ENCODE peak calls at places on chromosomes 5 and 9, in five cellular contexts. K, F, D, P and E are unnamed samples.

GRCh38 chr9:93645921-93646639 is 69.7 kb downstream of the PHF2 start:
- DNase-seq in D (no peak), P (no peak), F (peak; percentile 6), K (no peak), E (no peak)

GRCh38 chr5:54264574-54264973 is 45.8 kb downstream of the ARL15 start:
- DNase-seq in D (no peak), K (no peak), F (no peak), P (no peak), E (no peak)

GRCh38 chr5:137995077-137995746 is 37.7 kb downstream of the FAM13B start:
- DNase-seq in K (peak; percentile 73), P (no peak), F (no peak), D (no peak), E (peak; percentile 63)

GRCh38 chr5:58871648-58872242 is 288.9 kb downstream of the RAB3C start:
- DNase-seq in K (peak; percentile 62), D (peak; percentile 11), F (peak; percentile 52), P (no peak), E (peak; percentile 16)

GRCh38 chr9:69027355-69028097 is 8.0 kb upstream of the FXN start:
- DNase-seq in D (no peak), K (peak; percentile 68), F (peak; percentile 33), P (no peak), E (no peak)

GRCh38 chr9:35520404-35520790 is 30.5 kb downstream of the RUSC2 start:
- DNase-seq in K (no peak), F (no peak), P (no peak), D (no peak), E (no peak)

GRCh38 chr5:112109331-112109993 is 309.6 kb downstream of the EPB41L4A start:
- DNase-seq in D (peak; percentile 76), F (peak; percentile 57), K (peak; percentile 74), P (peak; percentile 11), E (peak; percentile 53)

GRCh38 chr9:72680593-72681317 is 159.3 kb downstream of the TMC1 start:
- DNase-seq in D (no peak), F (no peak), K (no peak), P (no peak), E (no peak)

GRCh38 chr5:150075806-150076205 is 10.5 kb downstream of the CSF1R start:
- DNase-seq in F (no peak), K (no peak), P (no peak), D (no peak), E (no peak)

GRCh38 chr5:66814146-66814991 is 218.2 kb downstream of the MAST4 start:
- DNase-seq in D (no peak), K (peak; percentile 76), P (no peak), F (peak; percentile 59), E (peak; percentile 49)

GRCh38 chr9:92947268-92948031 is at the start of gene FGD3:
- DNase-seq in F (peak; percentile 64), D (no peak), K (no peak), P (peak; percentile 48), E (no peak)

GRCh38 chr9:123216387-123216786 is 52.0 kb downstream of the STRBP start:
- DNase-seq in K (no peak), D (no peak), F (no peak), P (no peak), E (no peak)

GRCh38 chr9:76297721-76298239 is 96.4 kb downstream of the RFK start:
- DNase-seq in P (peak; percentile 25), K (peak; percentile 45), D (peak; percentile 14), F (no peak), E (no peak)

GRCh38 chr9:2874001-2874750 is 30.3 kb upstream of the PUM3 start:
- DNase-seq in F (no peak), P (no peak), D (peak; percentile 31), K (peak; percentile 36), E (peak; percentile 9)

GRCh38 chr9:113929634-113930092 is 53.6 kb downstream of the ZNF618 start:
- DNase-seq in P (no peak), F (no peak), K (peak; percentile 87), D (peak; percentile 17), E (peak; percentile 23)

GRCh38 chr9:34178698-34179527 is at the start of gene UBAP1:
- DNase-seq in D (peak; percentile 86), F (peak; percentile 97), P (peak; percentile 95), K (peak; percentile 98), E (peak; percentile 94)
- TF ChIP-seq CTCF in D (peak; percentile 5), F (no peak), P (no peak), K (no peak), E (no peak)

GRCh38 chr9:136609160-136609475 is 53.6 kb upstream of the EGFL7 start:
- DNase-seq in P (no peak), F (no peak), D (no peak), K (no peak), E (no peak)
- H3K4me3 ChIP-seq in P (no peak overlapping the region), F (no peak overlapping the region), D (no peak overlapping the region), K (no peak overlapping the region), E (no peak overlapping the region)

DNA sequence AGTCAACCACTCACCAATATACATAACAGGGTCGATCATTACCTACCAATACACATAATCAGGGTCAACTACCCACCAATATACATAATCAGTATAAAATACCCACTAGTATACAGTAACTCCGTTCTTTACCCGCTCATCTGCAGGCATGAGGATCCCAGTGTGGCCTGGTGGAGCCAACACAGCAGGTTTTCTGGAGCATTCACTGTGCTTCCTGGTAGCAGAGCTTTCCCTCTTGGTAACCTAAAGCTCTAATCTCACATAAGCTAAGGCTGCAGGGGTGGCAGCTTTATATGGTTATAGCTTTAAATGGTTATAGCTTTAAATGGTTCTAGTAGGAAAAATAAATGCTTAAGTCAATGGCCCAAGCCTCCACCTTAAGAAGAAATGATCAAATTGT is 11.9 kb downstream of the LCN1 start:
- DNase-seq in F (no peak), D (no peak), P (no peak), K (no peak), E (no peak)
- TF ChIP-seq CTCF in F (no peak), D (no peak), P (no peak), K (no peak), E (no peak)

DNA sequence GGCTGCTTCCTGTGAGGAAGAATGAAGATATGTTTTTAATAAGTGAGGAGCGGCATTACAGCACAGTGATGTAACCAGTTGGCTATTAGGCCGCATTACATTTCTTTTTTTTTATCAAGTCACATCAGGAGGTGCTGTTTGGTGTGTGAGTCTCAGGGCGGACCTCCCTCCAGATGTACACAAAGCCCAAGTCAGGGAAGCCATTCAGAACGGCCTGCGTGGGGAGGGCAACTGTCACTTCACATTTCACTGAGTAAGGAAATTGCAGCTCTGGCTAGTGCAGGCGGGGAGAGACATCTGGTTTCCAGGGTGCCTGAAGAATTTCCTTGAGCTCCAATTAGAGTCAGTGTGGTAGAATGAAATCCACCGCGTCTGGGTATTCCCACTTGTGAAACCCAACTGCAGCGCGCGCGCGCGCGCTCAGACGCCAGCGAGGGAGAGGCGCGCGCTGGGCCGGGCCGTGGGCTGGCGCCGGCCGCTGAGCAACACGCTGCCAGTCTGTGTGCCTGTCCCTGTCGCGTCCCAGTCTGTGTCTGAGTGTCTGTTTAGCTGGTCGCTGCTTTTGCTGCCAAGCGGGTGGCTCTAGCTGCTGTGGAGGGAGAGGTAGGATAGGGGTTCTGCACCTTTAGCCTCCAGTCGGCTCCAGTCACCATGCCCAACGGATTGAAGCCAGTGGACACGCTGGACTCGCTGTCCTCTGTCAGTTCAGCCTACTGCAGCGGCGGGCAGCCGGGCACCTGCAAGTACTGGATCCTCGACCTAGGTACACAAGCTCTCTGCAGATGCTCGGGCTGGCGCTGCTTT is 140.8 kb upstream of the OTULINL start:
- DNase-seq in P (peak; percentile 62), F (peak; percentile 78), K (peak; percentile 95), D (peak; percentile 85), E (peak; percentile 85)
- H3K4me3 ChIP-seq in P (peak overlapping the region; percentile 61), F (peak overlapping the region; percentile 84), K (peak overlapping the region; percentile 71), D (peak overlapping the region; percentile 48), E (peak overlapping the region; percentile 45)

DNA sequence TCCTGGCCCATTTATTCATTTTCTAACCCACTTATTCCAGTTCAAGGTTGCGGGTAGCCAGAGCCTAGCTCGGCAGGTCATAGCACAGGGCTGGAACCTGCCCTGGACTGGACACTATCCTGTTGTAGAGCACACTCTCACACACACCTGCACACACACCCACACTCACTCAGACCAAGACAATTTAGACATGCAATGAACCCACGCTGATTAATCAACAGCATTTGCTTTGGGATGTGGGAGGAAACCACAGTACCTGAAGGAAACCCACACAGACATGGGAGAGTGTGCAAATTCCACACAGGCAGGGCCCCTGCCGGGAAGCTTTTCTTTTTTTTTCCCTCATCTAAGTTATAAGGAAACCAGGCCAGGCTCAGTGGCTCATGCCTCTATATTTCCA is 34.8 kb upstream of the MELK start:
- DNase-seq in K (no peak), P (no peak), F (no peak), D (no peak), E (no peak)
- TF ChIP-seq CTCF in K (no peak), P (no peak), F (no peak), D (no peak), E (no peak)

DNA sequence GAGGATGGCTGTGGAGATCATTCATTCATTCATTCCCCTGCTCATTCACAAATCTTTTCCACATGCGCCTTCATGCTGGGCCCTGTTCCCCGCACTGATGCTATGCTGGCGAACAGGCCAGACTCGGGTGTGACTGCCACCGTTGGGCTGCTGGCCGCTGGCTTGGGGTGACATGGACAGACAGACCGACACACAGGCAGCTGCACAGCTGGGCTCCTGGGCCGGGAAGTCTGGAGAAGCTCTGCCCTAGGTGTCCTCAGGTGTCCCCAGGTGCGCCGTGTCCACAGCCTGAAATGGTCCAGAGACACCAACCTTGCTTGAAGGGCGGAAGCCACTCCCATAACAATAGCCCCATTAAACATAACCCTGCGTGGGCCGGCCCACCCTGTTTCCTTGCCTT is 35.0 kb upstream of the BARHL1 start:
- DNase-seq in K (no peak), P (no peak), D (no peak), F (no peak), E (no peak)
- H3K4me3 ChIP-seq in K (no peak overlapping the region), P (no peak overlapping the region), D (no peak overlapping the region), F (no peak overlapping the region), E (no peak overlapping the region)

GRCh38 chr9:121622842-121623203 is 28.6 kb upstream of the DAB2IP start:
- DNase-seq in F (no peak), P (no peak), D (no peak), K (no peak), E (no peak)

GRCh38 chr9:121619566-121619965 is 31.9 kb upstream of the DAB2IP start:
- DNase-seq in F (no peak), P (no peak), K (no peak), D (no peak), E (no peak)

GRCh38 chr9:121618504-121618903 is 32.9 kb upstream of the DAB2IP start:
- DNase-seq in P (no peak), F (no peak), K (no peak), D (no peak), E (no peak)

GRCh38 chr9:121619989-121620673 is 31.3 kb upstream of the DAB2IP start:
- DNase-seq in D (no peak), P (peak; percentile 63), K (no peak), F (no peak), E (no peak)

GRCh38 chr9:121620777-121621437 is 30.5 kb upstream of the DAB2IP start:
- DNase-seq in D (no peak), P (no peak), F (peak; percentile 62), K (no peak), E (no peak)
- TF ChIP-seq CTCF in D (peak; percentile 54), P (peak; percentile 63), F (peak; percentile 70), K (peak; percentile 49), E (peak; percentile 73)

GRCh38 chr9:134392900-134393299 is 66.6 kb downstream of the RXRA start:
- DNase-seq in P (no peak), K (no peak), F (no peak), D (no peak), E (no peak)
- H3K4me3 ChIP-seq in P (no peak overlapping the region), K (no peak overlapping the region), F (no peak overlapping the region), D (no peak overlapping the region), E (no peak overlapping the region)